ENCODE peak calls at places on chromosomes 3 and 15, in nine cellular contexts. One of them, this sample, is unnamed.
A peak's percentile ranks its signal among the peaks of the same experiment; 100 is the strongest.

GRCh38 chr3:68876112-68876713 is 56.1 kb downstream of the TAFA4 start:
- DNase-seq in SK-N-DZ: peak; percentile 54
- DNase-seq in germinal center: peak; percentile 19
- DNase-seq in activated T-helper 2 cell treated with anti-CD3 and anti-CD28 coated beads, Interferon-gamma antibody, Interleukin-2, Interleukin-4, amounts not matched to agents 10 μg/mL and 5 μg/mL and 100 μg/mL, durations not matched to agents 14 hours and 24 hours and 36 hours: no peak
- DNase-seq in stimulated activated naive CD4-positive, alpha-beta T cell treated with Interleukin-2 at 50 U/mL for 16 hours: no peak
- DNase-seq in EL: peak; percentile 62
- DNase-seq in NCI-H1930: peak; percentile 35
- DNase-seq in GM03348: peak; percentile 61
- DNase-seq in HCT116: peak; percentile 45
- DNase-seq in this sample: peak; percentile 33

GRCh38 chr3:25033407-25034029 is 394.5 kb upstream of the RARB start:
- DNase-seq in HCT116: peak; percentile 37
- DNase-seq in NCI-H1930: peak; percentile 38
- DNase-seq in activated T-helper 2 cell treated with anti-CD3 and anti-CD28 coated beads, Interferon-gamma antibody, Interleukin-2, Interleukin-4, amounts not matched to agents 10 μg/mL and 5 μg/mL and 100 μg/mL, durations not matched to agents 14 hours and 24 hours and 36 hours: peak; percentile 9
- DNase-seq in GM03348: peak; percentile 16
- DNase-seq in germinal center: peak; percentile 39
- DNase-seq in SK-N-DZ: peak; percentile 85
- DNase-seq in EL: peak; percentile 48
- DNase-seq in stimulated activated naive CD4-positive, alpha-beta T cell treated with Interleukin-2 at 50 U/mL for 16 hours: no peak
- DNase-seq in this sample: peak; percentile 42

GRCh38 chr15:31405200-31405929 is 78.7 kb downstream of the KLF13 start:
- DNase-seq in activated T-helper 2 cell treated with anti-CD3 and anti-CD28 coated beads, Interferon-gamma antibody, Interleukin-2, Interleukin-4, amounts not matched to agents 10 μg/mL and 5 μg/mL and 100 μg/mL, durations not matched to agents 14 hours and 24 hours and 36 hours: no peak
- DNase-seq in HCT116: no peak
- DNase-seq in GM03348: no peak
- DNase-seq in EL: no peak
- DNase-seq in SK-N-DZ: no peak
- DNase-seq in germinal center: no peak
- DNase-seq in stimulated activated naive CD4-positive, alpha-beta T cell treated with Interleukin-2 at 50 U/mL for 16 hours: no peak
- DNase-seq in NCI-H1930: no peak
- DNase-seq in this sample: peak; percentile 39

GRCh38 chr15:41487376-41487775 is 6.3 kb upstream of the ITPKA start:
- DNase-seq in SK-N-DZ: no peak
- DNase-seq in stimulated activated naive CD4-positive, alpha-beta T cell treated with Interleukin-2 at 50 U/mL for 16 hours: no peak
- DNase-seq in activated T-helper 2 cell treated with anti-CD3 and anti-CD28 coated beads, Interferon-gamma antibody, Interleukin-2, Interleukin-4, amounts not matched to agents 10 μg/mL and 5 μg/mL and 100 μg/mL, durations not matched to agents 14 hours and 24 hours and 36 hours: no peak
- DNase-seq in germinal center: peak; percentile 0
- DNase-seq in HCT116: no peak
- DNase-seq in NCI-H1930: no peak
- DNase-seq in EL: no peak
- DNase-seq in GM03348: no peak
- DNase-seq in this sample: no peak

GRCh38 chr3:29686889-29687592 is 406.2 kb downstream of the RBMS3 start:
- DNase-seq in activated T-helper 2 cell treated with anti-CD3 and anti-CD28 coated beads, Interferon-gamma antibody, Interleukin-2, Interleukin-4, amounts not matched to agents 10 μg/mL and 5 μg/mL and 100 μg/mL, durations not matched to agents 14 hours and 24 hours and 36 hours: no peak
- DNase-seq in NCI-H1930: no peak
- DNase-seq in germinal center: no peak
- DNase-seq in stimulated activated naive CD4-positive, alpha-beta T cell treated with Interleukin-2 at 50 U/mL for 16 hours: no peak
- DNase-seq in SK-N-DZ: no peak
- DNase-seq in GM03348: peak; percentile 11
- DNase-seq in HCT116: no peak
- DNase-seq in EL: peak; percentile 59
- DNase-seq in this sample: peak; percentile 48

GRCh38 chr3:115932807-115933206 is 309.5 kb downstream of the GAP43 start:
- DNase-seq in activated T-helper 2 cell treated with anti-CD3 and anti-CD28 coated beads, Interferon-gamma antibody, Interleukin-2, Interleukin-4, amounts not matched to agents 10 μg/mL and 5 μg/mL and 100 μg/mL, durations not matched to agents 14 hours and 24 hours and 36 hours: no peak
- DNase-seq in stimulated activated naive CD4-positive, alpha-beta T cell treated with Interleukin-2 at 50 U/mL for 16 hours: no peak
- DNase-seq in GM03348: no peak
- DNase-seq in HCT116: no peak
- DNase-seq in germinal center: peak; percentile 20
- DNase-seq in SK-N-DZ: no peak
- DNase-seq in EL: no peak
- DNase-seq in NCI-H1930: no peak
- DNase-seq in this sample: no peak

GRCh38 chr3:46454209-46454595 is 10.5 kb downstream of the LTF start:
- DNase-seq in SK-N-DZ: no peak
- DNase-seq in NCI-H1930: no peak
- DNase-seq in EL: no peak
- DNase-seq in germinal center: no peak
- DNase-seq in stimulated activated naive CD4-positive, alpha-beta T cell treated with Interleukin-2 at 50 U/mL for 16 hours: no peak
- DNase-seq in GM03348: no peak
- DNase-seq in HCT116: no peak
- DNase-seq in activated T-helper 2 cell treated with anti-CD3 and anti-CD28 coated beads, Interferon-gamma antibody, Interleukin-2, Interleukin-4, amounts not matched to agents 10 μg/mL and 5 μg/mL and 100 μg/mL, durations not matched to agents 14 hours and 24 hours and 36 hours: no peak
- DNase-seq in this sample: no peak

GRCh38 chr15:94360251-94360671 is 128.9 kb downstream of the MCTP2 start:
- DNase-seq in HCT116: no peak
- DNase-seq in stimulated activated naive CD4-positive, alpha-beta T cell treated with Interleukin-2 at 50 U/mL for 16 hours: no peak
- DNase-seq in EL: no peak
- DNase-seq in germinal center: no peak
- DNase-seq in GM03348: no peak
- DNase-seq in activated T-helper 2 cell treated with anti-CD3 and anti-CD28 coated beads, Interferon-gamma antibody, Interleukin-2, Interleukin-4, amounts not matched to agents 10 μg/mL and 5 μg/mL and 100 μg/mL, durations not matched to agents 14 hours and 24 hours and 36 hours: no peak
- DNase-seq in SK-N-DZ: no peak
- DNase-seq in NCI-H1930: no peak
- DNase-seq in this sample: no peak

GRCh38 chr3:75951941-75952340 is 166.6 kb upstream of the ZNF717 start:
- DNase-seq in GM03348: no peak
- DNase-seq in EL: no peak
- DNase-seq in SK-N-DZ: no peak
- DNase-seq in NCI-H1930: no peak
- DNase-seq in HCT116: no peak
- DNase-seq in germinal center: no peak
- DNase-seq in activated T-helper 2 cell treated with anti-CD3 and anti-CD28 coated beads, Interferon-gamma antibody, Interleukin-2, Interleukin-4, amounts not matched to agents 10 μg/mL and 5 μg/mL and 100 μg/mL, durations not matched to agents 14 hours and 24 hours and 36 hours: no peak
- DNase-seq in stimulated activated naive CD4-positive, alpha-beta T cell treated with Interleukin-2 at 50 U/mL for 16 hours: no peak
- DNase-seq in this sample: no peak

GRCh38 chr3:133881492-133881891 is 14.2 kb downstream of the RAB6B start:
- DNase-seq in stimulated activated naive CD4-positive, alpha-beta T cell treated with Interleukin-2 at 50 U/mL for 16 hours: no peak
- DNase-seq in EL: no peak
- DNase-seq in HCT116: no peak
- DNase-seq in NCI-H1930: no peak
- DNase-seq in germinal center: no peak
- DNase-seq in GM03348: no peak
- DNase-seq in activated T-helper 2 cell treated with anti-CD3 and anti-CD28 coated beads, Interferon-gamma antibody, Interleukin-2, Interleukin-4, amounts not matched to agents 10 μg/mL and 5 μg/mL and 100 μg/mL, durations not matched to agents 14 hours and 24 hours and 36 hours: no peak
- DNase-seq in SK-N-DZ: no peak
- DNase-seq in this sample: no peak

GRCh38 chr15:70125605-70126004 is 27.9 kb upstream of the TLE3 start:
- DNase-seq in germinal center: no peak
- DNase-seq in SK-N-DZ: no peak
- DNase-seq in EL: no peak
- DNase-seq in stimulated activated naive CD4-positive, alpha-beta T cell treated with Interleukin-2 at 50 U/mL for 16 hours: no peak
- DNase-seq in NCI-H1930: no peak
- DNase-seq in activated T-helper 2 cell treated with anti-CD3 and anti-CD28 coated beads, Interferon-gamma antibody, Interleukin-2, Interleukin-4, amounts not matched to agents 10 μg/mL and 5 μg/mL and 100 μg/mL, durations not matched to agents 14 hours and 24 hours and 36 hours: no peak
- DNase-seq in HCT116: no peak
- DNase-seq in GM03348: no peak
- DNase-seq in this sample: no peak

GRCh38 chr3:46124216-46125143 is 83.6 kb downstream of the CCR1 start:
- DNase-seq in germinal center: no peak
- DNase-seq in HCT116: no peak
- DNase-seq in activated T-helper 2 cell treated with anti-CD3 and anti-CD28 coated beads, Interferon-gamma antibody, Interleukin-2, Interleukin-4, amounts not matched to agents 10 μg/mL and 5 μg/mL and 100 μg/mL, durations not matched to agents 14 hours and 24 hours and 36 hours: no peak
- DNase-seq in SK-N-DZ: no peak
- DNase-seq in NCI-H1930: no peak
- DNase-seq in EL: peak; percentile 60
- DNase-seq in GM03348: no peak
- DNase-seq in stimulated activated naive CD4-positive, alpha-beta T cell treated with Interleukin-2 at 50 U/mL for 16 hours: no peak
- DNase-seq in this sample: no peak

GRCh38 chr3:50161320-50161719 is 6.2 kb downstream of the SEMA3F start:
- DNase-seq in germinal center: no peak
- DNase-seq in NCI-H1930: no peak
- DNase-seq in stimulated activated naive CD4-positive, alpha-beta T cell treated with Interleukin-2 at 50 U/mL for 16 hours: no peak
- DNase-seq in activated T-helper 2 cell treated with anti-CD3 and anti-CD28 coated beads, Interferon-gamma antibody, Interleukin-2, Interleukin-4, amounts not matched to agents 10 μg/mL and 5 μg/mL and 100 μg/mL, durations not matched to agents 14 hours and 24 hours and 36 hours: no peak
- DNase-seq in EL: no peak
- DNase-seq in SK-N-DZ: no peak
- DNase-seq in HCT116: no peak
- DNase-seq in GM03348: no peak
- DNase-seq in this sample: no peak

GRCh38 chr3:43978708-43979107 is 263.0 kb upstream of the TOPAZ1 start:
- DNase-seq in HCT116: no peak
- DNase-seq in activated T-helper 2 cell treated with anti-CD3 and anti-CD28 coated beads, Interferon-gamma antibody, Interleukin-2, Interleukin-4, amounts not matched to agents 10 μg/mL and 5 μg/mL and 100 μg/mL, durations not matched to agents 14 hours and 24 hours and 36 hours: no peak
- DNase-seq in germinal center: no peak
- DNase-seq in NCI-H1930: no peak
- DNase-seq in stimulated activated naive CD4-positive, alpha-beta T cell treated with Interleukin-2 at 50 U/mL for 16 hours: no peak
- DNase-seq in SK-N-DZ: no peak
- DNase-seq in GM03348: no peak
- DNase-seq in EL: no peak
- DNase-seq in this sample: no peak

GRCh38 chr15:57697588-57697987 is 8.9 kb upstream of the POLR2M start:
- DNase-seq in SK-N-DZ: no peak
- DNase-seq in germinal center: no peak
- DNase-seq in EL: peak; percentile 80
- DNase-seq in stimulated activated naive CD4-positive, alpha-beta T cell treated with Interleukin-2 at 50 U/mL for 16 hours: no peak
- DNase-seq in GM03348: peak; percentile 35
- DNase-seq in HCT116: no peak
- DNase-seq in activated T-helper 2 cell treated with anti-CD3 and anti-CD28 coated beads, Interferon-gamma antibody, Interleukin-2, Interleukin-4, amounts not matched to agents 10 μg/mL and 5 μg/mL and 100 μg/mL, durations not matched to agents 14 hours and 24 hours and 36 hours: no peak
- DNase-seq in NCI-H1930: no peak
- DNase-seq in this sample: no peak